ENCODE peak calls at places on chromosomes 7 and 10, in nine cellular contexts. Q, L, D, K, W, N, U, J and F are unnamed samples. For H3K4me1, the result is how much of the 10 kb centered on the place peaks cover.

GRCh38 chr10:62587011-62587410 is 212.8 kb downstream of the ZNF365 start:
- DNase-seq in N (no peak), U (no peak), W (no peak), J (no peak), L (no peak), Q (no peak), K (no peak), D (no peak), F (peak)

GRCh38 chr10:133375357-133376115 is 2.4 kb upstream of the ECHS1 start:
- DNase-seq in W (no peak), N (no peak), K (no peak), J (no peak), D (no peak), U (no peak), Q (no peak), L (no peak), F (no peak)

GRCh38 chr10:33279276-33279675 is 55.2 kb downstream of the NRP1 start:
- DNase-seq in N (no peak), L (no peak), Q (no peak), W (no peak), U (no peak), J (no peak), D (no peak), K (no peak), F (no peak)

GRCh38 chr10:64011871-64012714 is 490.9 kb downstream of the REEP3 start:
- DNase-seq in D (no peak), U (no peak), N (no peak), Q (no peak), L (no peak), K (no peak), J (no peak), W (no peak), F (no peak)

GRCh38 chr7:21903074-21903786 is 42.5 kb downstream of the CDCA7L start:
- DNase-seq in J (no peak), N (no peak), U (no peak), W (no peak), Q (no peak), L (no peak), D (no peak), K (no peak), F (no peak)

GRCh38 chr7:15620491-15621185 is 58.8 kb upstream of the AGMO start:
- DNase-seq in W (no peak), D (no peak), L (no peak), U (no peak), J (no peak), K (no peak), N (no peak), Q (no peak), F (peak)

GRCh38 chr10:86282664-86283465 is 83.7 kb downstream of the GRID1 start:
- DNase-seq in L (no peak), K (no peak), Q (no peak), N (no peak), J (no peak), D (no peak), U (no peak), W (peak), F (no peak)

GRCh38 chr10:35341521-35341920 is 5.2 kb downstream of the CCNY start:
- DNase-seq in L (no peak), N (no peak), Q (no peak), D (no peak), W (no peak), J (no peak), U (peak), K (no peak), F (no peak)

GRCh38 chr7:36597099-36597773 is 127.1 kb downstream of the AOAH start:
- DNase-seq in Q (no peak), W (no peak), J (no peak), L (no peak), K (no peak), D (peak), U (no peak), N (no peak), F (no peak)

GRCh38 chr10:128792426-128793140 is 666.4 kb upstream of the MKI67 start:
- DNase-seq in D (no peak), U (no peak), N (no peak), Q (no peak), W (no peak), J (no peak), L (no peak), K (no peak), F (no peak)

GRCh38 chr10:78357027-78357672 is 323.5 kb downstream of the RPS24 start:
- DNase-seq in N (no peak), L (no peak), U (no peak), J (no peak), W (no peak), Q (no peak), D (no peak), K (peak), F (no peak)

GRCh38 chr7:77427996-77428603 is 12.0 kb upstream of the GSAP start:
- DNase-seq in N (no peak), J (no peak), Q (no peak), L (peak), U (no peak), W (no peak), D (no peak), K (no peak), F (no peak)

GRCh38 chr7:5394264-5395105 is 29.1 kb downstream of the TNRC18 start:
- DNase-seq in N (no peak), W (no peak), L (no peak), D (no peak), U (no peak), J (no peak), K (no peak), Q (no peak), F (no peak)

GRCh38 chr10:48932831-48933670 is 6.6 kb downstream of the LRRC18 start:
- DNase-seq in L (no peak), K (no peak), J (no peak), W (no peak), D (no peak), Q (no peak), N (no peak), U (no peak), F (no peak)

GRCh38 chr7:74572301-74573090 is 85.0 kb upstream of the GTF2I start:
- DNase-seq in D (no peak), J (no peak), K (no peak), Q (no peak), W (no peak), N (no peak), U (no peak), L (peak), F (no peak)

GRCh38 chr10:132146941-132147915 is 39.5 kb upstream of the DPYSL4 start:
- DNase-seq in D (no peak), U (no peak), L (no peak), N (peak), W (no peak), J (peak), Q (no peak), K (no peak), F (no peak)

GRCh38 chr7:44195901-44196300 is 4.9 kb upstream of the YKT6 start:
- DNase-seq in U (no peak), K (no peak), J (no peak), L (no peak), W (no peak), N (no peak), Q (no peak), D (no peak), F (no peak)

GRCh38 chr7:155009570-155010157 is 6.7 kb upstream of the PAXIP1 start:
- DNase-seq in U (no peak), K (no peak), D (peak), Q (no peak), N (no peak), W (peak), J (no peak), L (peak), F (no peak)

GRCh38 chr10:131815366-131816156 is 85.2 kb upstream of the PPP2R2D start:
- DNase-seq in W (no peak), Q (peak), K (no peak), L (no peak), J (no peak), D (no peak), N (peak), U (no peak), F (no peak)

GRCh38 chr7:127478040-127478386 is 85.5 kb upstream of the ZNF800 start:
- DNase-seq in U (no peak), J (no peak), D (no peak), W (no peak), Q (no peak), K (no peak), L (no peak), N (no peak), F (no peak)

GRCh38 chr7:96052289-96052688 is 269.6 kb downstream of the SLC25A13 start:
- DNase-seq in Q (no peak), J (no peak), L (no peak), K (no peak), N (no peak), D (no peak), U (no peak), W (no peak), F (no peak)

GRCh38 chr7:122199171-122199570 is 55.1 kb upstream of the AASS start:
- DNase-seq in U (no peak), W (peak), N (no peak), Q (no peak), K (no peak), J (no peak), D (no peak), L (no peak), F (peak)

GRCh38 chr10:99522511-99523250 is 10.1 kb upstream of the NKX2-3 start:
- DNase-seq in L (no peak), J (no peak), U (no peak), D (no peak), K (no peak), Q (no peak), N (no peak), W (no peak), F (no peak)

GRCh38 chr10:48455392-48456151 is 149.1 kb downstream of the MAPK8 start:
- DNase-seq in D (no peak), U (no peak), L (no peak), W (no peak), K (no peak), N (no peak), J (no peak), Q (peak), F (no peak)

GRCh38 chr7:108455833-108456677 is at the start of gene NRCAM:
- DNase-seq in K (no peak), N (peak), J (peak), W (peak), Q (no peak), D (peak), U (no peak), L (no peak), F (peak)

GRCh38 chr7:115831371-115831770 is 199.2 kb downstream of the TFEC start:
- DNase-seq in D (no peak), L (no peak), N (no peak), U (no peak), K (no peak), Q (no peak), J (no peak), W (no peak), F (no peak)

GRCh38 chr7:112129655-112130323 is 76.4 kb downstream of the DOCK4 start:
- DNase-seq in Q (no peak), K (peak), W (peak), U (no peak), L (no peak), N (peak), J (peak), D (no peak), F (no peak)

GRCh38 chr10:101938316-101939272 is 95.0 kb upstream of the KCNIP2 start:
- DNase-seq in W (no peak), K (no peak), D (peak), Q (no peak), J (no peak), U (no peak), L (no peak), N (no peak), F (peak)

GRCh38 chr10:3928569-3928968 is 143.6 kb upstream of the KLF6 start:
- DNase-seq in U (no peak), L (no peak), N (no peak), K (no peak), D (no peak), W (no peak), J (no peak), Q (no peak), F (no peak)

GRCh38 chr7:153190452-153190851 is 430.9 kb downstream of the ACTR3B start:
- DNase-seq in D (peak), K (no peak), L (no peak), W (peak), J (no peak), U (no peak), N (no peak), Q (no peak), F (no peak)

GRCh38 chr10:109881481-109881880 is 41.8 kb downstream of the XPNPEP1 start:
- DNase-seq in D (no peak), U (no peak), W (no peak), K (no peak), L (no peak), J (no peak), N (no peak), Q (peak), F (no peak)

GRCh38 chr7:130963349-130963748 is 229.3 kb upstream of the KLF14 start:
- DNase-seq in W (no peak), U (no peak), L (no peak), J (no peak), K (no peak), N (no peak), Q (no peak), D (no peak), F (no peak)

GRCh38 chr7:144437370-144438191 is 34.1 kb upstream of the NOBOX start:
- DNase-seq in D (peak), W (peak), J (no peak), L (peak), K (peak), N (no peak), Q (peak), U (peak), F (peak)

DNA sequence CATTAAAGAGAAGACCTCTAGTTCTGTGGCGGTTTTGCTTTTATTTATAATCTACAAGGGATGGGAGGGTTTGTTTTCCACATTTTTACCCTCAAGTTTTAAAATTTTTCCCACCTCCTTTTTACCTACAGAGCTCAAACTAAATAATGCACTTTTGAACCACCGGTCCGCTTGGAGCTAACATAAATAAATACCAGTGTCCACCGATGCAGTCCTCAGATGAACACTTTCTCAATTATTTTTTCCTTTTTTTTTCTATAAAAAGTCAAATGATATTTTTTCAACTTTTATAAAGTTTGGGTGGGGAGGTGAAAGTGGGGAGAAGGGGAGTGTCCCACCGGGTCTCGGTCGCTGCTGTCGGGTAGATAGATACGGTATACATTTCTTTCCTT is 3.3 kb downstream of the ZNF503 start:
- DNase-seq in U (no peak), D (no peak), W (no peak), N (no peak), Q (no peak), K (no peak), J (no peak), L (peak), F (no peak)
- H3K4me1 ChIP-seq in U (under half), D (under half), W (under half), N (under half), Q (under half), K (under half), J (under half), L (under half), F (under half)

DNA sequence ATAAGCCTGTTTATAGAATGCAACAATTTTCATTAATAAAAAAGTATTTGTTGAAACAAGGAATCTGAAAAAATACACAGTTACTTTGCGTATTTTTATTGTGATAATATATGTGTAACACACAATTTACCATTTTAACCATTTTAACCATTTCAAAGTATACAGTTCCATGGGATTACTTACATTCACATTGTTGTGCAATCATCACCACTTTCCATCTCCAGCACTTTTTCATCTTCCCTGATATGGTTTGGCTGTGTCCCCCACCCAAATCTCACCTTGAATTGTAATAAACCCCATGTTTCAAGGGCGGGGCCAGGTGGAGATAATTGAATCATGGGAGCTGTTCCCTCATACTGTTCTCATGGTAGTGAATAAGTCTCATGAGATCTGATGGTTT is 61.3 kb upstream of the GLCCI1 start:
- DNase-seq in U (no peak), K (no peak), Q (no peak), N (no peak), J (no peak), W (no peak), D (no peak), L (no peak), F (no peak)
- H3K4me3 ChIP-seq in U (no peak), K (no peak), Q (no peak), N (no peak), J (no peak), W (no peak), D (no peak), L (no peak), F (no peak)

DNA sequence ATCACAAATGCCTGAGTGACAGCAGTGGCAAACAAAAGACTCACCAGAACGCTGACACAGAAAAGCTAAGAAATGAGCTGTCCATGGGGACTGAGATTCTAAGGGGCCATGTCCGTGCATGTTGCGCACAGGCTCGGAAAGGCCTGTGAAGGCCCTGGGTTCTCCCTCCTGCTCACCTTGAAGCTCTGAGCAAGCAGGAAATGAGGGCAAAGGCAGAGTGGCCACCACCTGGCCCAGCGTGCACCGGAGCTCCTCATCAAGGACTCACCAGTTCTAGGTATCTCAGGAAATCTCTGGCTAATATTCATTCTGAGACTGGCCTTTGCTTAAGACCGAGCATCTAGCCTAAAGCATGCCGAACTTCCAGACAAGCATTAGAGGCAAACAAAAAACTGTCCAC is 52.7 kb downstream of the MAD1L1 start:
- DNase-seq in W (no peak), U (no peak), L (no peak), K (no peak), N (no peak), Q (no peak), D (no peak), J (no peak), F (no peak)
- H3K4me1 ChIP-seq in W (under half), U (under half), L (under half), K (under half), N (under half), Q (under half), D (under half), J (under half), F (under half)

DNA sequence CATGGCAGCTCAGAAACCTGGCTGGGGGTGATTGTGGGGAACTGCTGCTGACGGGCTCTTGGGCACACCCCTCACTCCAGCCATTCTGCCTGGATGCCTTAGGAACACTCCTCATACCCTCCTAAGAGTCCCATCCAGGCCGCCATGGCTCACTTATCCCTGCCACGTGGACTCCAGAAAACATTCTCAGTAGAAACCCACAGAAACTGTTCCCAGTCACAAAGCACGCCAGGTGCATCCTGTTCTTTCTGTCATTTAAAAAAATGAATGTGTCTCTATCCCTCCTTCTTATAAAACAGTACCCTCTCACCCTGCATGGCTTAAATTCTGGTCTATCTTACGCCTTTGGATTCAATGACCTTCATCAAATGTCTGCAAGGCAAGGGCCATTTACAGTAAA is 177.7 kb downstream of the CUX1 start:
- DNase-seq in U (no peak), D (no peak), Q (no peak), N (no peak), K (no peak), W (no peak), J (no peak), L (no peak), F (no peak)
- H3K4me3 ChIP-seq in U (no peak), D (no peak), Q (no peak), N (no peak), K (no peak), W (no peak), J (no peak), L (no peak), F (no peak)

GRCh38 chr10:68333452-68333851 is 724 bp upstream of the PBLD start:
- DNase-seq in N (no peak), W (no peak), J (no peak), L (no peak), Q (no peak), D (no peak), U (no peak), K (no peak), F (peak)

GRCh38 chr10:68333058-68333395 is 299 bp upstream of the PBLD start:
- DNase-seq in Q (no peak), K (no peak), U (no peak), N (no peak), D (no peak), J (no peak), L (no peak), W (no peak), F (peak)

GRCh38 chr10:68332259-68333057 is at the start of gene PBLD:
- DNase-seq in J (peak), N (peak), D (peak), U (no peak), W (peak), L (peak), K (peak), Q (peak), F (peak)

GRCh38 chr10:68334672-68335467 is 2.1 kb upstream of the PBLD start:
- DNase-seq in K (no peak), Q (no peak), W (no peak), J (no peak), U (no peak), L (no peak), N (no peak), D (no peak), F (peak)

GRCh38 chr10:68333905-68334431 is 1.2 kb upstream of the PBLD start:
- DNase-seq in W (no peak), L (no peak), K (no peak), J (no peak), U (no peak), Q (no peak), D (no peak), N (no peak), F (peak)
- H3K4me1 ChIP-seq in W (under half), L (under half), K (under half), J (under half), U (under half), Q (half or more), D (under half), N (under half), F (half or more)